ENCODE peak calls at places on chromosome 11, in eight cellular contexts. I is psoas muscle, R is neuronal stem cell, B is A549, F is transverse colon, A is hepatocyte, N is HL-60, K is stomach. Y is an unnamed sample.

GRCh38 chr11:67453816-67454732 is 1.1 kb upstream of the CABP4 start:
- DNase-seq in I (no peak), R (no peak), B (no peak), F (no peak), A (no peak), N (no peak), K (no peak), Y (no peak)

GRCh38 chr11:110524227-110524626 is 94.5 kb downstream of the FDX1 start:
- DNase-seq in I (no peak), R (no peak), B (peak), F (no peak), A (peak), N (no peak), K (no peak), Y (no peak)

GRCh38 chr11:60485987-60486386 is 6.6 kb upstream of the MS4A12 start:
- DNase-seq in I (no peak), R (peak), B (peak), F (peak), A (peak), N (peak), K (peak), Y (peak)

GRCh38 chr11:73931951-73932350 is 18.9 kb upstream of the DNAJB13 start:
- DNase-seq in I (no peak), R (no peak), B (no peak), F (peak), A (no peak), N (no peak), K (no peak), Y (no peak)

GRCh38 chr11:15660496-15660895 is 545.8 kb downstream of the INSC start:
- DNase-seq in I (no peak), R (no peak), B (no peak), F (no peak), A (no peak), N (no peak), K (no peak), Y (no peak)

GRCh38 chr11:83272627-83273026 is 13.5 kb downstream of the CCDC90B start:
- DNase-seq in I (no peak), R (no peak), B (no peak), F (no peak), A (no peak), N (no peak), K (no peak), Y (peak)

GRCh38 chr11:117633186-117633585 is 163.8 kb downstream of the DSCAML1 start:
- DNase-seq in I (no peak), R (no peak), B (no peak), F (no peak), A (no peak), N (no peak), K (no peak), Y (no peak)

GRCh38 chr11:102458531-102458930 is 6.0 kb upstream of the TMEM123 start:
- DNase-seq in I (no peak), R (no peak), B (peak), F (no peak), A (no peak), N (no peak), K (no peak), Y (no peak)

GRCh38 chr11:83909579-83909978 is 623.4 kb upstream of the CCDC90B start:
- DNase-seq in I (no peak), R (no peak), B (no peak), F (no peak), A (no peak), N (no peak), K (no peak), Y (no peak)

GRCh38 chr11:65266210-65266609 is 4.4 kb downstream of the POLA2 start:
- DNase-seq in I (no peak), R (no peak), B (no peak), F (no peak), A (no peak), N (no peak), K (no peak), Y (no peak)

GRCh38 chr11:118217575-118217974 is 7.2 kb downstream of the JAML start:
- DNase-seq in I (no peak), R (no peak), B (no peak), F (no peak), A (no peak), N (no peak), K (no peak), Y (no peak)

GRCh38 chr11:26331911-26332571 is at the start of gene ANO3:
- DNase-seq in I (peak), R (peak), B (peak), F (peak), A (peak), N (peak), K (peak), Y (peak)

GRCh38 chr11:44622721-44623258 is 57.3 kb downstream of the CD82 start:
- DNase-seq in I (no peak), R (no peak), B (no peak), F (no peak), A (peak), N (no peak), K (peak), Y (peak)

GRCh38 chr11:113465786-113466185 is 9.4 kb downstream of the DRD2 start:
- DNase-seq in I (no peak), R (no peak), B (no peak), F (no peak), A (no peak), N (no peak), K (no peak), Y (no peak)

GRCh38 chr11:109241988-109242387 is 180.0 kb upstream of the C11orf87 start:
- DNase-seq in I (no peak), R (no peak), B (no peak), F (no peak), A (no peak), N (no peak), K (no peak), Y (no peak)

GRCh38 chr11:111264646-111265045 is 19.1 kb downstream of the POU2AF2 start:
- DNase-seq in I (no peak), R (no peak), B (no peak), F (no peak), A (no peak), N (no peak), K (no peak), Y (no peak)

GRCh38 chr11:122978303-122978620 is 3.4 kb downstream of the BSX start:
- DNase-seq in I (no peak), R (no peak), B (no peak), F (no peak), A (no peak), N (no peak), K (no peak), Y (no peak)

GRCh38 chr11:32792948-32793475 is 1.4 kb downstream of the CCDC73 start:
- DNase-seq in I (no peak), R (peak), B (peak), F (peak), A (peak), N (peak), K (peak), Y (peak)

GRCh38 chr11:108985611-108986279 is 320.9 kb downstream of the DDX10 start:
- DNase-seq in I (no peak), R (no peak), B (no peak), F (no peak), A (peak), N (no peak), K (no peak), Y (no peak)

GRCh38 chr11:68090706-68091105 is 30.5 kb downstream of the CHKA start:
- DNase-seq in I (no peak), R (no peak), B (no peak), F (peak), A (no peak), N (peak), K (no peak), Y (no peak)

GRCh38 chr11:63445720-63446119 is 45.2 kb downstream of the PLAAT5 start:
- DNase-seq in I (no peak), R (no peak), B (no peak), F (no peak), A (no peak), N (no peak), K (no peak), Y (no peak)

GRCh38 chr11:61754534-61755482 is 2.4 kb downstream of the MYRF start:
- DNase-seq in I (no peak), R (no peak), B (no peak), F (no peak), A (peak), N (no peak), K (peak), Y (no peak)

GRCh38 chr11:2940166-2940929 is 11.1 kb upstream of the PHLDA2 start:
- DNase-seq in I (peak), R (no peak), B (peak), F (peak), A (no peak), N (no peak), K (peak), Y (no peak)

GRCh38 chr11:34512810-34513673 is 552 bp downstream of the ELF5 start:
- DNase-seq in I (no peak), R (peak), B (peak), F (peak), A (peak), N (peak), K (peak), Y (peak)

GRCh38 chr11:117859061-117859460 is 17.4 kb downstream of the FXYD6 start:
- DNase-seq in I (no peak), R (no peak), B (no peak), F (no peak), A (no peak), N (no peak), K (peak), Y (no peak)

GRCh38 chr11:69352715-69353325 is 58.9 kb downstream of the MYEOV start:
- DNase-seq in I (no peak), R (no peak), B (peak), F (peak), A (peak), N (no peak), K (peak), Y (peak)

GRCh38 chr11:19963697-19964340 is 196.5 kb downstream of the DBX1 start:
- DNase-seq in I (no peak), R (no peak), B (no peak), F (no peak), A (no peak), N (no peak), K (no peak), Y (no peak)

GRCh38 chr11:15106201-15106965 is 8.3 kb upstream of the INSC start:
- DNase-seq in I (no peak), R (no peak), B (no peak), F (no peak), A (peak), N (no peak), K (no peak), Y (no peak)

GRCh38 chr11:19083166-19083565 is 22.6 kb upstream of the MRGPRX2 start:
- DNase-seq in I (no peak), R (no peak), B (no peak), F (no peak), A (no peak), N (no peak), K (no peak), Y (no peak)

GRCh38 chr11:126363706-126364245 is 8.3 kb downstream of the ST3GAL4 start:
- DNase-seq in I (no peak), R (no peak), B (no peak), F (no peak), A (no peak), N (no peak), K (no peak), Y (peak)

GRCh38 chr11:126361400-126361799 is 5.9 kb downstream of the ST3GAL4 start:
- DNase-seq in I (no peak), R (no peak), B (no peak), F (no peak), A (no peak), N (no peak), K (no peak), Y (no peak)

GRCh38 chr11:126366064-126366822 is 10.8 kb downstream of the ST3GAL4 start:
- DNase-seq in I (no peak), R (no peak), B (no peak), F (no peak), A (no peak), N (no peak), K (no peak), Y (no peak)

GRCh38 chr11:126360049-126360446 is 4.6 kb downstream of the ST3GAL4 start:
- DNase-seq in I (no peak), R (no peak), B (no peak), F (no peak), A (no peak), N (no peak), K (no peak), Y (no peak)

DNA sequence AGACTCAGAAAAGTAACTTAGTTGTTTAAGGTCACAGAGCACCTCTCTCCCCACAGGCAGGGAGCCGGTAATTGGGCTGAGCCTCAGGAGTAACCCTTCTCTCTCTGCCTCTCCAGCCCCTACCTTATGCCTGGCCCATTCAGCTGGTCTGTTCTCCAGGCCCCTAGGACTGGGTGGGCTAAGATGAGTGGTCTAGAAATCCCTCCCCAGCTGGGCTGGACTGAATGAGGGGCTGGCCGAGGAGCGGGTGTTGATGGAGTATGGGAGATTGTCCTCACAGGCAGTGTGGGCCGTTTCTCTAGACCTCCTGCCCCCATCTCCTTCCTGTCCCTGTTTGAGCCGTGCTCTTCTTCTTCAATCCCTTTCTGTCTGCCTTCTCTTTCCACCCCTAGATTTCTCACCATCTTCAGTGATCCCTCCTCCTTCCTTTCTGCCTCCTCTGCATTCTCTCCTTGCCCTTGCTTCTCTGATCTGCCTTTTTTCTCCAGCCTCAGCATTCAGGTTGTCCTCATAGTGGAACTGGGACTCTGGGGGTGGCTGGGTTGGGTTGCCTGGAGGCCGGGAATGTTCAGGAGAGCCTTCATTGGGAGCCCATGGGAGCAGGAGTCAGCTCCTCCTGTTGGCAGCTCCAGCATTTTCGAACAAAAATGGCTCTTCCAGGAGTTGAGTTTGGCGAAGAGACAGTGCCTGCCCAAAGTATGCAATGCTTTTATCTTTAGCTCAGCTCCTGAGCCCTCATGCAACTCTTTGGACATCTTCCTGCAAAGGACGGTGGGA is 7.6 kb downstream of the ST3GAL4 start:
- DNase-seq in I (no peak), R (no peak), B (no peak), F (no peak), A (no peak), N (no peak), K (no peak), Y (no peak)
- H3K27ac ChIP-seq in I (no peak), R (no peak), B (no peak), F (no peak), A (no peak), N (peak), K (no peak), Y (peak)

GRCh38 chr11:57637626-57638004 is 12.1 kb downstream of the YPEL4 start:
- DNase-seq in I (peak), R (no peak), B (no peak), F (no peak), A (peak), N (no peak), K (no peak), Y (peak)

GRCh38 chr11:57638811-57639320 is 10.8 kb downstream of the YPEL4 start:
- DNase-seq in I (no peak), R (peak), B (no peak), F (no peak), A (no peak), N (no peak), K (no peak), Y (no peak)

GRCh38 chr11:57640068-57640800 is 9.5 kb downstream of the YPEL4 start:
- DNase-seq in I (no peak), R (no peak), B (no peak), F (no peak), A (no peak), N (no peak), K (no peak), Y (no peak)

GRCh38 chr11:57639321-57640067 is 10.2 kb downstream of the YPEL4 start:
- DNase-seq in I (no peak), R (peak), B (peak), F (no peak), A (peak), N (no peak), K (no peak), Y (peak)

DNA sequence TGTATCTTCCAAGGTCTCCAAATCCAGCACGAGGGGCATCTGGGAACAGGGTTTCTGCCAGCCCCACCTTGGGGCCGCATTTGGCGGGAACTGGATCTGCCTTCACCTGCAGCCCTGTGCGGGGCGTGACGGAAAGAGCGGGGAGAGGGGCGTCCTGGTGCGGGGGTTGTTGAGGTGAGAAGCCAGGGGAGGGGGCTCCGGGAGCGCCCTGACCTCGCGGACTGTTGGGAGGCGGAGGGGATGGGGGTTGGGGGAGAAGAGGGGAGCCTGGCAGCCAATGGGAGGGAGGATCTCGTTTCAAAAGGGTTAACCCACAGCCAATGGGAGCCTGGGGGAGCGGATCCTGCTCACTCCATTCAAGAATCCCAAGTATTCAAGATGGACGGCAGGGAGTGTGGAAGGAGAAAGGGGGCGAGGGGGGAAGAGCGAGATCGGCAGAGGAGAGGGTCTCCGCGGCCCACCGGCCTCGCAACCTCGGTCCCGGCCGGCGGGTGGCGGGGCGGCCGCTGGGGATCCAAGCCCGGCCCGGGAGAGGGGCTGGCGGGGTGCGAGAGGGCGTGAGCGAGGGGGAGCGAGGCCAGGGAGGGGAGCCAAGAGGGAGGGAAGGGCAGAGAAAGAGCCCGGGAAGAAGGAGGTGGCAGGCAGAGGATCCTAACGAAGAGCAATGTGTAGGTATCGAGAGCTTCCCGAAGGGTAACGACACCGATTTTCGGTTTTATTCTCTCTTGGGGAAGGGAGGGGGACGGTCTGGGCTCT is 11.5 kb downstream of the YPEL4 start:
- DNase-seq in I (peak), R (peak), B (peak), F (peak), A (peak), N (no peak), K (peak), Y (peak)
- H3K27ac ChIP-seq in I (no peak), R (peak), B (peak), F (peak), A (peak), N (no peak), K (peak), Y (peak)

GRCh38 chr11:71488086-71488967 is 35.3 kb downstream of the NADSYN1 start:
- DNase-seq in I (no peak), R (peak), B (peak), F (no peak), A (peak), N (no peak), K (no peak), Y (peak)
- H3K27ac ChIP-seq in I (no peak), R (peak), B (no peak), F (no peak), A (peak), N (no peak), K (no peak), Y (peak)

GRCh38 chr11:10480760-10481159 is 25.7 kb downstream of the AMPD3 start:
- DNase-seq in I (no peak), R (no peak), B (no peak), F (no peak), A (no peak), N (no peak), K (no peak), Y (no peak)

GRCh38 chr11:10478574-10479550 is 23.8 kb downstream of the AMPD3 start:
- DNase-seq in I (no peak), R (no peak), B (no peak), F (no peak), A (no peak), N (no peak), K (no peak), Y (no peak)

GRCh38 chr11:10481567-10482349 is 26.7 kb downstream of the AMPD3 start:
- DNase-seq in I (no peak), R (no peak), B (no peak), F (no peak), A (no peak), N (no peak), K (no peak), Y (no peak)

GRCh38 chr11:10478066-10478465 is 23.0 kb downstream of the AMPD3 start:
- DNase-seq in I (no peak), R (no peak), B (no peak), F (no peak), A (no peak), N (no peak), K (no peak), Y (peak)

DNA sequence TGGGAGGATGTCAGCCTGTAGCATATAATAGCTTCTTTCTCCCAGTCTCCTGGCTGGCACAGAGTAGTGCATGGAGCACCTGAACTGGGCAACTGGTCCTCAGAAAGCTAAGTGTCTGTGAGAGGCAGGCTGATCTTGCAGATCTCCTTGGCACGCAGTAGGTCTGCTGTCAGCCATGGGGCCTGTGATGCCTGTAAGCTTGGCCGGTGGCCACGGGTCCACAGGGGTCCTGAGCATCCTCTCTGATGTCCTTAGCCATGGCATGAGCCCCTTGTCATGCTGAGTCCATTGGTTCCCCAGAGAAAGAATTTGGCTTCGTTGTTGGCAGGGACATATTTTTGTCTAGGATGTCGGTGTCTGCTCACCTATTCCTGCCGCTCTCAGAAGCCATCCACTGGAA is 25.0 kb downstream of the AMPD3 start:
- DNase-seq in I (no peak), R (no peak), B (no peak), F (no peak), A (no peak), N (no peak), K (no peak), Y (no peak)
- H3K27ac ChIP-seq in I (no peak), R (no peak), B (no peak), F (no peak), A (no peak), N (no peak), K (no peak), Y (no peak)